ENCODE peak calls at places on chromosome X, in four cellular contexts. T, Z, Y and A are unnamed samples. For H3K36me3, the result is how much of the 10 kb centered on the place peaks cover.

GRCh38 chrX:115499112-115499805 is 61.7 kb upstream of the PLS3 start:
- DNase-seq in T (no peak), Z (no peak), Y (no peak), A (no peak)

GRCh38 chrX:132401935-132402334 is 86.9 kb downstream of the MBNL3 start:
- DNase-seq in T (no peak), Z (no peak), Y (no peak), A (no peak)

GRCh38 chrX:142828129-142828528 is 197.6 kb upstream of the SPANXN4 start:
- DNase-seq in T (no peak), Z (no peak), Y (no peak), A (no peak)

GRCh38 chrX:19883878-19884277 is 3.5 kb downstream of the SH3KBP1 start:
- DNase-seq in T (no peak), Z (no peak), Y (peak), A (no peak)

GRCh38 chrX:115939070-115939469 is 231.5 kb upstream of the AGTR2 start:
- DNase-seq in T (no peak), Z (no peak), Y (no peak), A (no peak)

GRCh38 chrX:68307767-68308166 is 125.5 kb downstream of the OPHN1 start:
- DNase-seq in T (no peak), Z (no peak), Y (no peak), A (no peak)

GRCh38 chrX:71532078-71532752 is 689 bp upstream of the OGT start:
- DNase-seq in T (no peak), Z (peak), Y (peak), A (no peak)

GRCh38 chrX:72051589-72051988 is 80.1 kb downstream of the RTL5 start:
- DNase-seq in T (no peak), Z (no peak), Y (no peak), A (no peak)

GRCh38 chrX:45765726-45766125 is 565.0 kb upstream of the DIPK2B start:
- DNase-seq in T (no peak), Z (no peak), Y (no peak), A (no peak)

GRCh38 chrX:110665636-110666035 is 130.0 kb downstream of the CHRDL1 start:
- DNase-seq in T (peak), Z (peak), Y (peak), A (peak)

GRCh38 chrX:104254442-104255115 is at the start of gene ESX1:
- DNase-seq in T (no peak), Z (no peak), Y (no peak), A (no peak)

GRCh38 chrX:8783100-8784098 is 17.8 kb downstream of the FAM9A start:
- DNase-seq in T (peak), Z (peak), Y (no peak), A (no peak)

GRCh38 chrX:28022371-28022770 is 41.1 kb upstream of the DCAF8L1 start:
- DNase-seq in T (no peak), Z (no peak), Y (no peak), A (no peak)

GRCh38 chrX:19956923-19957322 is 33.9 kb downstream of the BCLAF3 start:
- DNase-seq in T (no peak), Z (no peak), Y (no peak), A (no peak)

GRCh38 chrX:31227250-31227649 is 155.4 kb upstream of the FTHL17 start:
- DNase-seq in T (no peak), Z (no peak), Y (no peak), A (no peak)

GRCh38 chrX:41334866-41335589 is 1.1 kb downstream of the DDX3X start:
- DNase-seq in T (peak), Z (peak), Y (peak), A (peak)

GRCh38 chrX:150463566-150463965 is 100.4 kb downstream of the MAMLD1 start:
- DNase-seq in T (no peak), Z (no peak), Y (no peak), A (no peak)

GRCh38 chrX:68659385-68659784 is 11.9 kb downstream of the STARD8 start:
- DNase-seq in T (no peak), Z (no peak), Y (no peak), A (no peak)

GRCh38 chrX:34778961-34779360 is 121.9 kb upstream of the TMEM47 start:
- DNase-seq in T (no peak), Z (no peak), Y (no peak), A (no peak)

GRCh38 chrX:43005561-43005960 is 227.6 kb upstream of the PPP1R2C start:
- DNase-seq in T (no peak), Z (no peak), Y (no peak), A (no peak)

GRCh38 chrX:119688856-119689455 is 4.0 kb downstream of the SEPTIN6 start:
- DNase-seq in T (no peak), Z (no peak), Y (no peak), A (no peak)

GRCh38 chrX:110061138-110061537 is 58.2 kb downstream of the TMEM164 start:
- DNase-seq in T (no peak), Z (no peak), Y (no peak), A (no peak)

GRCh38 chrX:110853610-110854009 is 58.0 kb upstream of the CHRDL1 start:
- DNase-seq in T (peak), Z (no peak), Y (no peak), A (no peak)

GRCh38 chrX:45803383-45803921 is 602.8 kb upstream of the DIPK2B start:
- DNase-seq in T (no peak), Z (no peak), Y (no peak), A (no peak)

GRCh38 chrX:97405031-97405685 is 521.5 kb downstream of the RPA4 start:
- DNase-seq in T (no peak), Z (no peak), Y (no peak), A (no peak)

DNA sequence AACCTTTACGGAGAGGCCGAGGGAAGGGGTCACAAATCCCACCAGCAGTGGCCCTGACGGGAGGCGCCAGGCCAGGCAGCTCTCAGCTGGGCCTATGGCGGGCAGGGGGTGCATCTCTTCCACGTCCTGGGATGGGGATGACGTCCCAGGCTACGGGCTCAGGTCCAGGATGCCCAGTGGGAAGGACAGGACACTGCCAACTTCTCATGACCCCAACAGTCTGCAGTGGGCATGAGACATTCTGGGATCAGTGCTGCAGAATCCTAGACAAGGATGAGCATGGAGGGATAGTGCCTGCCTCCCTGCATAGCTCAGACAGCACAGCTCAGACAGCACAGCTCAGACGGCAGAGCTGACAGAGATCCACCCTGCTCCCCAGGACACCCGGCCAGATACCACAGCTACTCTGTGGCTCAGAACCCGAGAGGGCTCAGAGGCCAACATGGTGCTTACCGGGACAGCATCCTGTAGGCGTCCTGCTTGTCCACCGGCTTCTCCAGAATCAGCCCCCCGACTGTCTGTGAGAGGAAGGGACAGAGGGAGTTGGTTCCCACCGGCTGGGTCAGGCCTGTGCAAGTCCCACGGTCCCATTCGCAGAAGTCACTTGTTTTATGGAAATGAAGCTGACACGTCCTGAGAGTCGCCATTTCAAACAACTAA is 17.3 kb downstream of the ASMTL start:
- DNase-seq in T (no peak), Z (no peak), Y (no peak), A (no peak)
- TF ChIP-seq POLR2AphosphoS5 in T (no peak), Z (no peak), Y (no peak), A (no peak)

DNA sequence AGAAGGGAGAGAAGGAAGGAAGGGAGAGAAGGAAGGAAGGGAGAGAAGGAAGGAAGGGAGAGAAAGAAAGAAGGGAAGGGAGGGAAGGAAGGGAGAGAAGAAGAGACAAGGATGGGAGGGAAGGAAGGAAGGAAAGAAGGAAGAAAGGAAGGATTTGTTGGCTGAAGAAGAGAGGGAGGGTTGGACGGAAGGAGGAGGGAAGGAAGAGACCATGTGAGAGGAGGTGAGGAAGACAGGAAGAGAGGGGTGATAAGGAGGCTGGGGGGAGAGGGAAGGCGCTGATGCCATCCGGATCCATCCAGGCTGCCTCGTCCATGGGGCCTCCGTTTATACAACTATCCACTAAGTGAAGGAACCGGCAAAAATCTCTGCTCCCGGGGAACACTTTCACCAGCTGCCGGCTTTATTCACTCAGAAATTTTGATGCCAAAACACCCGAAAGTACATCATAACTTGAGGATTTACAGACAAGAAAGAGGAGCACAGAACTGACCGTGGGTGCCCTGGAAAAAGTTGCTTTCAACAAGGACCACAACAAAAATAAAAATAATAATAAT is 14.9 kb downstream of the DHRSX start:
- DNase-seq in T (no peak), Z (no peak), Y (no peak), A (no peak)
- H3K36me3 ChIP-seq in T (under half), Z (under half), Y (under half), A (under half)

GRCh38 chrX:13000311-13000811 is 25.5 kb downstream of the TMSB4X start:
- DNase-seq in T (no peak), Z (no peak), Y (no peak), A (no peak)
- TF ChIP-seq EP300 in T (no peak), Z (no peak), Y (no peak), A (no peak)

DNA sequence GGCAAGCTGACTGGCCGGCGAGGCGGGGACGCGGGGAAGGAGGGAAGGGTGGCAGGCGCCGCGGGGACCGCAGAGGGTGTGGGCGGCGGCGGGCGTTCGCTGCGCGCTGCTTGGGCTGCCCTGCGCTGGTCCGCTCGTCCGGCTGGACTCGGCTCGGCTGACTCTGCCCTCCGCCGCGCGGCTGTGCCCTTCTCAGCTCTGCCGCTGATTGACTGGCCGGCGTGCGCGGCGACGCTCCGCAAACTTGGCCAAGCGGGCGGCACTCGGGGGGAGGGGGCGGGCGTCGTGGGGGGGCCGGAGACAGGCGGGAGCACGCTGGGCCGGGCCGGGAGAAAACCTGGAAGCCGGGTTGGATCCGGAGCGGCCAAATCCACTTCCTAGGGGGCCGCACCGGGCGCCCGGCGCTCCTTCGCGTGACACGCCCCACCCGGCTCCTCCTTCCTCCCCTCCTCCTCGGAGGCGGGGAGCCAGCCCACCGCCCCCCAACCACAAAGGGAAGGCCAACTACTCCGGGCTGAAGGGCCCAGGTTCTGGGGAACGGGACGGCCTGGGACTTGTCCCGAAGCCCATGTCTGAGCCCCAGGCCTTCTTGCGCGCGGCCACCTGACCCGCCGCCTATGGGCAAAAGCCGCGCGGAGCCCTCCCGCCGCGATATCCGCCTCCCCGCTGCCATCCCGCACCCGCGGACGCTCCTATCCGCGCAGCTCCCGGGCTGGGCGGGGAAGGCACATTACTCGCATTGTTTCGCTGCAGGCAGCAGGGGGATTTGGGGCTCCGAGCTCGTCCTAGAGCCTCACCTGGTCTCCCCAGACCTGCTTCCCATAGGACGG is at the start of gene GPC4:
- DNase-seq in T (peak), Z (no peak), Y (peak), A (peak)
- TF ChIP-seq POLR2AphosphoS5 in T (no peak), Z (no peak), Y (peak), A (peak)

DNA sequence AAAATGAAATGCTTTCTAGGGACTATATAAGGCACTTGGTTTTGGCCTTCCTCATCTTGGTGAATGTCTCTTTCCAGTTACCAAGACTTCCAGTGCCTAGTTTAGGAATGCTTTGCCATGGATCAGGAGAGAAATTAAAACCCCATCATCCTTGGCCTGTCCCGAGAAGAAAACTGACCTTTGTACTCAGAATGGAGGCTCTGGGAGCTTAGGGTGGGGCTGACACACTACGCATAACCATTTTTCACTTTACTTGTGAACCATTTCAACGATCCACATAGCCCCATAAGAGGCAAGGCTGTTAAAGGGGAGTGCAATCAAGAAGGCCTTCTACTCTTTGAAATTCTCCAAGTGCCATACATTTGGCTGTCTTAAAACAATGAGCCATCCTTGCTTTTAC is 26.7 kb upstream of the ZCCHC13 start:
- DNase-seq in T (no peak), Z (no peak), Y (no peak), A (no peak)
- H3K36me3 ChIP-seq in T (half or more), Z (half or more), Y (under half), A (half or more)

GRCh38 chrX:1903380-1903935 is 288.6 kb downstream of the ASMT start:
- DNase-seq in T (no peak), Z (no peak), Y (no peak), A (no peak)
- TF ChIP-seq EP300 in T (no peak), Z (no peak), Y (no peak), A (no peak)

GRCh38 chrX:53084043-53084570 is 1.9 kb downstream of the TSPYL2 start:
- DNase-seq in T (no peak), Z (no peak), Y (no peak), A (no peak)
- TF ChIP-seq POLR2AphosphoS5 in T (no peak), Z (no peak), Y (no peak), A (no peak)

DNA sequence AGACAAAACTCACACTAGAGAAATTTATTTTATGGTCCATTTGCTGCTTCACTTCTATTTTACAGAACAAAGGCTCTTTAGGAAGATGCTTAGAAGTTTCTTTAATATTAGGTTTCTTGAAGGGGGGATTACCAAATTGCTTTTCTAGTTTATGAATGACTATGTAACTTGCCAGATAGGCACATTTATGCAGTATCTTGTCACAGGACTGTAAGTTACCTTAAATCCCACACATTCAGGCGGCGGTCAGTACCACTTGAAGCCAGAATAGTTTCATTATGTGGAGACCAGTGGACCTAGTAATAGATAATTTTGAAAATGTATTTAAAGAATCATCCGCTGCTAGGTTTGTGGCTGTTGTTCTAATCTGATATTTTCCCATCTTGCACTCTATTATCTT is 18.3 kb downstream of the RBBP7 start:
- DNase-seq in T (no peak), Z (no peak), Y (no peak), A (no peak)
- H3K36me3 ChIP-seq in T (half or more), Z (half or more), Y (under half), A (half or more)